ENCODE peak calls at places on chromosomes 12 and 14, in nine cellular contexts. W, B, D, Y, Q, A, R, C and K are unnamed samples.

GRCh38 chr14:35342160-35343010 is 50.2 kb downstream of the PSMA6 start:
- DNase-seq in W (peak), B (peak), D (no peak), Y (peak), Q (peak), A (no peak), R (no peak), C (no peak), K (no peak)

GRCh38 chr12:67681145-67681778 is 32.7 kb downstream of the DYRK2 start:
- DNase-seq in W (no peak), B (no peak), D (no peak), Y (peak), Q (no peak), A (peak), R (no peak), C (no peak), K (no peak)

GRCh38 chr12:83470749-83471148 is 784.0 kb downstream of the TMTC2 start:
- DNase-seq in W (no peak), B (no peak), D (no peak), Y (no peak), Q (no peak), A (no peak), R (no peak), C (no peak), K (no peak)

GRCh38 chr14:50018236-50019210 is 97.8 kb downstream of the VCPKMT start:
- DNase-seq in W (no peak), B (peak), D (no peak), Y (no peak), Q (no peak), A (peak), R (no peak), C (no peak), K (no peak)

GRCh38 chr12:14893471-14894250 is 8.0 kb upstream of the MGP start:
- DNase-seq in W (no peak), B (no peak), D (no peak), Y (no peak), Q (no peak), A (no peak), R (no peak), C (no peak), K (no peak)

GRCh38 chr12:66232258-66232657 is 43.2 kb downstream of the IRAK3 start:
- DNase-seq in W (no peak), B (no peak), D (no peak), Y (no peak), Q (no peak), A (no peak), R (no peak), C (no peak), K (no peak)

GRCh38 chr12:32561931-32562341 is 117.2 kb upstream of the DNM1L start:
- DNase-seq in W (no peak), B (no peak), D (no peak), Y (no peak), Q (no peak), A (no peak), R (no peak), C (no peak), K (no peak)

GRCh38 chr12:127162902-127163301 is 1104.1 kb upstream of the TMEM132C start:
- DNase-seq in W (no peak), B (no peak), D (no peak), Y (no peak), Q (no peak), A (peak), R (peak), C (no peak), K (peak)

GRCh38 chr12:53073881-53074280 is 5.3 kb downstream of the SPRYD3 start:
- DNase-seq in W (no peak), B (no peak), D (no peak), Y (no peak), Q (no peak), A (no peak), R (no peak), C (no peak), K (no peak)

GRCh38 chr12:124032265-124032886 is 59.4 kb downstream of the ZNF664 start:
- DNase-seq in W (no peak), B (no peak), D (no peak), Y (no peak), Q (no peak), A (no peak), R (no peak), C (no peak), K (no peak)

GRCh38 chr14:95557832-95558231 is 23.0 kb downstream of the GLRX5 start:
- DNase-seq in W (no peak), B (no peak), D (no peak), Y (no peak), Q (no peak), A (no peak), R (no peak), C (no peak), K (no peak)

GRCh38 chr12:106919910-106920544 is 35.7 kb upstream of the TMEM263 start:
- DNase-seq in W (no peak), B (no peak), D (no peak), Y (no peak), Q (no peak), A (peak), R (no peak), C (no peak), K (no peak)

GRCh38 chr14:89641495-89642162 is 224.6 kb upstream of the FOXN3 start:
- DNase-seq in W (no peak), B (no peak), D (no peak), Y (no peak), Q (no peak), A (no peak), R (no peak), C (no peak), K (no peak)

GRCh38 chr14:36105401-36105800 is 71.1 kb downstream of the PTCSC3 start:
- DNase-seq in W (no peak), B (no peak), D (no peak), Y (no peak), Q (no peak), A (peak), R (no peak), C (no peak), K (no peak)

GRCh38 chr12:98725481-98726247 is 80.6 kb downstream of the APAF1 start:
- DNase-seq in W (no peak), B (peak), D (no peak), Y (no peak), Q (no peak), A (peak), R (peak), C (no peak), K (no peak)
- H3K27ac ChIP-seq in W (no peak), B (no peak), D (no peak), Y (no peak), Q (no peak), A (no peak), R (no peak), C (no peak), K (no peak)

DNA sequence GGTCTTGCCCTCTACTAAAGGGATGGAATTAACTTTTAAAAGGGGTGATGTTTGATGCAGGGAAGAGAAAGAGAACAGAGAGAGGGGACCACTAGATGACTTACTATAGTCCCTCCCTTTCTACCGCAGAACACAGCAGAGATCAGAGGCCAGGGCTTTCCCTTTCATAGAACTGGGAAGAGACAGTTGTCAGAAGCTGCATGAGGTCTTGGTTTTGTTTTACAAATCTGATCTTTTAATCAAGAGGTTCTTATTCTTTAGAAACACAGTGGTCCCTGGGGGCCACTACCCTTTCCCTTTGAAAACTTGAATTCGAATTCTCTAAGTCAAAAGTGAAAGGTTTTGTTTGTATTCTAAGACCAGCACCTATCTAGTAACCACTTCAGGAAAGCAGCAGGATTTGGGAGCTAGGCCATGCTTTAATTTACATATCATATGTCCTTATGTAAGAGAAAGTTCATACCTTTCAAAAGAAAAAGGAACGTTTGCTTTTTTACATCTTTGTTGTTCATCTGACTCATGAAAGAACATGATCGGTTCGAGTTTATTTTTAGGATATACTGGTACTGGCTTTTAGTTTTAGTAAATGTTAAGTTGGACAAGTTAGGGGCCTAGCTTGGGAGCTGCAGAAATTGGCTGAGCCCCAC is 6.3 kb downstream of the FBXL14 start:
- DNase-seq in W (no peak), B (no peak), D (no peak), Y (no peak), Q (no peak), A (no peak), R (no peak), C (no peak), K (no peak)
- H3K27ac ChIP-seq in W (no peak), B (no peak), D (peak), Y (no peak), Q (no peak), A (no peak), R (no peak), C (no peak), K (no peak)

GRCh38 chr12:105224399-105224798 is 11.6 kb downstream of the APPL2 start:
- DNase-seq in W (no peak), B (no peak), D (no peak), Y (no peak), Q (no peak), A (no peak), R (no peak), C (no peak), K (no peak)
- H3K27ac ChIP-seq in W (peak), B (no peak), D (no peak), Y (no peak), Q (no peak), A (no peak), R (no peak), C (no peak), K (no peak)

GRCh38 chr12:43835264-43835655 is 621 bp upstream of the TMEM117 start:
- DNase-seq in W (no peak), B (no peak), D (no peak), Y (no peak), Q (no peak), A (peak), R (peak), C (no peak), K (no peak)
- H3K27ac ChIP-seq in W (peak), B (peak), D (peak), Y (peak), Q (peak), A (no peak), R (no peak), C (no peak), K (peak)

GRCh38 chr12:125214289-125214688 is 149.1 kb downstream of the AACS start:
- DNase-seq in W (no peak), B (no peak), D (no peak), Y (no peak), Q (no peak), A (no peak), R (no peak), C (no peak), K (no peak)

GRCh38 chr12:125217308-125217707 is 152.1 kb downstream of the AACS start:
- DNase-seq in W (no peak), B (no peak), D (no peak), Y (no peak), Q (no peak), A (no peak), R (no peak), C (no peak), K (no peak)

GRCh38 chr12:125220404-125221273 is 155.4 kb downstream of the AACS start:
- DNase-seq in W (no peak), B (no peak), D (no peak), Y (no peak), Q (peak), A (no peak), R (no peak), C (no peak), K (no peak)

GRCh38 chr12:125218952-125219351 is 153.7 kb downstream of the AACS start:
- DNase-seq in W (no peak), B (no peak), D (no peak), Y (no peak), Q (no peak), A (no peak), R (no peak), C (no peak), K (no peak)

DNA sequence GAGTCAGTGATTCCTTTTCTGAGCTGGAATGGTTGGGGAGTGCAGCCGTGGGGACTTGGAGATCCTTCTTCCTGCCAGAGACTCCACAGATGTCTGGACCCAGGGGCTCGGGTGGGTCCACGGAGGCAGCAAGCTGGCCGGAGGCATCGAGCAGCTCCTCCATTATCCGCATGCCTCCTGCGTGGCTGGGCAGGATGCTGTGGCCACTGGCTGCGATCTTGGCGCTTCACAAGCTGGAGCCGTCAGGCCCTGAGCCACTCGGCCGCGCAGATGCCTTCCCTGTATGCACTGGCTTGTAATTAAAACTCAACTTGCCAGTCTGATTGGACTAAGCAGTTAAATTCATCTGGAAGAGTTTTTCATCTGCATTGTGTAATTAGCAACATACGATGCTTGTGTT is 151.5 kb downstream of the AACS start:
- DNase-seq in W (no peak), B (no peak), D (no peak), Y (no peak), Q (no peak), A (no peak), R (no peak), C (no peak), K (no peak)
- H3K27ac ChIP-seq in W (no peak), B (no peak), D (peak), Y (no peak), Q (no peak), A (no peak), R (no peak), C (no peak), K (no peak)

DNA sequence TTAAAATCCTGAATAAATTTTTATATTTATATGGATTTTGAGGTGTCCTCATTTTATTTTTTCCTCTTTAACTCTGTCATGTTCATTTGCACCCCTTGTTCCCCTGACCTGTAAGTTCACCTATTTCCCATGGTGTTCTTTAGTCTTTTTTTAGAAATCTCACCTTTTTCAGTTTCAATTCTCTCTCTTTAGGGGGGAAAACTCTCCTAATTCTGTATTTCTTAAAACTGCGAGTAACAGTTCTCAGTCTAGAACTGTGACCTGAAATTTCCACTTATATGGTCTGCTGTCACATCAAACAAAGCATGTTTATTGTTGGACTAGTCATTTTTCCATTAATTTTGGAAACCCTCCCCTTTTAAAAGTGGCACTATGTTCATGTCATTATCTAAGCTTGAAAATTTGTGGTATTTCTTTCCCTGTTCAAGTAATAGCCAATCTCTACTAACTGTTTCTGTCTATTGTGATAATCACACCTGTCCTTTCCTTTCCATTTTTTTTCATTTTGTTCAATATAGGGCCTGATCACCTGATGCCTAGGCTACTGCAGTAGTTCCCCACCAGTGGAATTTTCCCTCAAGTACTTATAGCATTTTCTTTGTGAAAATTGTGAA is 14.0 kb upstream of the FBXO33 start:
- DNase-seq in W (no peak), B (no peak), D (no peak), Y (no peak), Q (no peak), A (no peak), R (no peak), C (no peak), K (no peak)
- H3K27ac ChIP-seq in W (no peak), B (no peak), D (no peak), Y (no peak), Q (no peak), A (no peak), R (no peak), C (no peak), K (no peak)

GRCh38 chr12:88925370-88925915 is 345.2 kb upstream of the KITLG start:
- DNase-seq in W (no peak), B (no peak), D (no peak), Y (no peak), Q (no peak), A (no peak), R (no peak), C (no peak), K (no peak)
- H3K27ac ChIP-seq in W (no peak), B (no peak), D (no peak), Y (no peak), Q (no peak), A (peak), R (no peak), C (peak), K (peak)

DNA sequence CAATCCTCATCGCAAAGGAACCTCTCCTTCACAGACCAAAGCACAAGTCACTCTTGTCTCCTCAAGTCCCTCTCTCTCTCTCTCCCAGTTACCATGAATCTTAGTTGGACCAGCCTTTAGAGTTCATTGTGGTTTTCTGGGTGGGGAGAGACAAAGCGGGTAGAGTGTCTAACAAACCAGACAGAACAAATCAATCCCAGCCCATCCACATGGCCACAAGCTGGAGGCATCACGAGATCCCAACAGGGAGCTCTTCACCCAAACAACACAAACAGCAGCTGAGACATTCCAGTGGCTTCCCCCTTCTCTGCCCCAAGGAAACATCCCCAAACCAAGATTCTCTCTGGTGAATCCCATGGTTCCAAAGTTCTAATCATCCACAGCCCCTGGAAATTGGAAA is 22.4 kb downstream of the ACTN1 start:
- DNase-seq in W (no peak), B (peak), D (no peak), Y (no peak), Q (no peak), A (no peak), R (no peak), C (no peak), K (no peak)
- H3K27ac ChIP-seq in W (peak), B (peak), D (peak), Y (peak), Q (no peak), A (no peak), R (no peak), C (no peak), K (peak)

GRCh38 chr14:101982621-101983020 is 18.2 kb downstream of the DYNC1H1 start:
- DNase-seq in W (no peak), B (no peak), D (no peak), Y (no peak), Q (no peak), A (no peak), R (no peak), C (no peak), K (no peak)
- H3K27ac ChIP-seq in W (no peak), B (no peak), D (no peak), Y (no peak), Q (no peak), A (no peak), R (no peak), C (no peak), K (no peak)

GRCh38 chr14:75413013-75413412 is 14.8 kb upstream of the JDP2 start:
- DNase-seq in W (no peak), B (no peak), D (no peak), Y (no peak), Q (no peak), A (no peak), R (no peak), C (no peak), K (no peak)

GRCh38 chr14:75406102-75406501 is 21.7 kb upstream of the JDP2 start:
- DNase-seq in W (no peak), B (no peak), D (no peak), Y (no peak), Q (no peak), A (no peak), R (no peak), C (no peak), K (no peak)

GRCh38 chr14:75409425-75410205 is 18.2 kb upstream of the JDP2 start:
- DNase-seq in W (no peak), B (no peak), D (no peak), Y (no peak), Q (no peak), A (no peak), R (no peak), C (no peak), K (no peak)

GRCh38 chr14:75411194-75411552 is 16.6 kb upstream of the JDP2 start:
- DNase-seq in W (no peak), B (no peak), D (no peak), Y (no peak), Q (no peak), A (no peak), R (no peak), C (no peak), K (no peak)
- H3K27ac ChIP-seq in W (no peak), B (no peak), D (no peak), Y (no peak), Q (no peak), A (no peak), R (no peak), C (no peak), K (no peak)